ENCODE peak calls at places on chromosomes 12 and 14, in five cellular contexts. E, Q, N, T and X are unnamed samples. For H3K4me1, the result is how much of the 10 kb centered on the place peaks cover.

GRCh38 chr12:76611533-76611932 is 52.0 kb upstream of the OSBPL8 start:
- DNase-seq in E (no peak), Q (no peak), N (peak), T (no peak), X (no peak)

GRCh38 chr14:92397839-92398564 is 75.0 kb downstream of the SLC24A4 start:
- DNase-seq in E (no peak), Q (no peak), N (no peak), T (no peak), X (no peak)

GRCh38 chr12:105198961-105199360 is 37.0 kb downstream of the APPL2 start:
- DNase-seq in E (no peak), Q (no peak), N (no peak), T (no peak), X (no peak)

GRCh38 chr12:108559748-108560147 is 1.2 kb downstream of the SART3 start:
- DNase-seq in E (no peak), Q (no peak), N (no peak), T (no peak), X (no peak)

GRCh38 chr12:98532687-98533304 is 17.4 kb downstream of the TMPO start:
- DNase-seq in E (no peak), Q (peak), N (peak), T (no peak), X (peak)

GRCh38 chr14:103126873-103127304 is 3.6 kb downstream of the TNFAIP2 start:
- DNase-seq in E (peak), Q (peak), N (peak), T (no peak), X (peak)

GRCh38 chr12:108040968-108041367 is 88.1 kb upstream of the WSCD2 start:
- DNase-seq in E (no peak), Q (no peak), N (no peak), T (no peak), X (peak)

GRCh38 chr14:103546651-103547454 is 15.6 kb downstream of the BAG5 start:
- DNase-seq in E (peak), Q (peak), N (peak), T (peak), X (peak)

GRCh38 chr12:123905319-123905925 is 67.2 kb downstream of the CCDC92 start:
- DNase-seq in E (peak), Q (peak), N (peak), T (peak), X (peak)

GRCh38 chr14:32083789-32084188 is 6.7 kb downstream of the ARHGAP5 start:
- DNase-seq in E (no peak), Q (no peak), N (peak), T (no peak), X (no peak)

GRCh38 chr14:63614964-63615363 is 26.7 kb downstream of the WDR89 start:
- DNase-seq in E (no peak), Q (no peak), N (peak), T (no peak), X (no peak)

GRCh38 chr14:88037270-88037669 is 32.3 kb downstream of the GPR65 start:
- DNase-seq in E (no peak), Q (peak), N (no peak), T (no peak), X (no peak)

GRCh38 chr14:25009891-25010290 is 40.1 kb downstream of the STXBP6 start:
- DNase-seq in E (no peak), Q (peak), N (no peak), T (no peak), X (peak)

GRCh38 chr12:62221107-62221506 is 39.1 kb upstream of the USP15 start:
- DNase-seq in E (no peak), Q (no peak), N (no peak), T (no peak), X (no peak)

GRCh38 chr14:76867536-76868452 is 41.6 kb downstream of the LRRC74A start:
- DNase-seq in E (no peak), Q (no peak), N (no peak), T (no peak), X (no peak)

GRCh38 chr12:43805149-43805856 is 814 bp downstream of the TWF1 start:
- DNase-seq in E (no peak), Q (peak), N (no peak), T (no peak), X (peak)

GRCh38 chr14:105203057-105203494 is 22.0 kb upstream of the NUDT14 start:
- DNase-seq in E (peak), Q (peak), N (peak), T (no peak), X (peak)

GRCh38 chr14:80213602-80214001 is 2.3 kb upstream of the DIO2 start:
- DNase-seq in E (peak), Q (peak), N (peak), T (no peak), X (peak)

GRCh38 chr14:39488600-39488999 is 56.4 kb upstream of the FBXO33 start:
- DNase-seq in E (no peak), Q (peak), N (no peak), T (no peak), X (peak)

GRCh38 chr14:70888681-70889175 is 18.5 kb upstream of the PCNX1 start:
- DNase-seq in E (no peak), Q (no peak), N (peak), T (no peak), X (no peak)
- H3K4me1 ChIP-seq in E (under half), Q (under half), N (under half), T (under half), X (half or more)

DNA sequence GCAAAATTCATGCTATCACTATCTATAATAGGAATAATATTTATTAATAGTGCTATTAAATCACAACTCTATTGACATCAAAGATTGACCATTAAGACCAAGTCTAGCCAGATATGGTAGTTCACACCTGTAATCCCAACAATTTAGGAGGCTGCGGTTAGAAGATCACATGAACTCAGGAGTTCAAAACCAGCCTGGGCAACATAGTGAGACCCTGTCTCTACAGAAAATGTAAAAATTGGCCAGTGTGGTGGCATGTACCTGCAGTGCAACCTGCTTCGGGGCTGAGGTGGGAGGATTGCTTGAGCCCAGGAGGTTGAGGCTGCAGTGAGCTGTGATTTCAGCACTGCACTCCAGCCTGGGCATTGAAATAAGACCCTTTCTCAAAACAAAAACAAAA is 11.0 kb downstream of the VEZT start:
- DNase-seq in E (no peak), Q (no peak), N (no peak), T (no peak), X (no peak)
- H3K4me1 ChIP-seq in E (under half), Q (under half), N (under half), T (under half), X (under half)

DNA sequence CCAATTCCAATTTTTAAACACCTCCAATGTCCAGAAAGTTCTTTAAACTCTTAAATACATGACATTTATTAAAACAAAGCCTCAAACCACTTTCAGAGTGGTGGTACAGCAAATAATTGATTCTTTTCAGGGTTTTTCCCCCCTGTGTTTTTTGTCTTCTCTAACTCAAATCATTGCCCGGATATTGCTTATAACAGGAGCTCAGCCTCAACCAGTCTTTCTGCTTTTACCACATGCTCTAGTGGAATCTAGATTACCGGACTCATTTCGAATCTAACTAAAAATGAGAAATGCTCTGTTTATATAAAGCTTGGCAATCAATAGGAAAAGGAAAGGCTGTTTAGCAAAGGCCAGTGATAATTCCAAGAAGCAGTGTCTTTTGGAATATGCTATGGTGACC is 161.5 kb downstream of the ETV6 start:
- DNase-seq in E (no peak), Q (no peak), N (no peak), T (no peak), X (no peak)
- H3K4me1 ChIP-seq in E (under half), Q (under half), N (under half), T (under half), X (under half)

GRCh38 chr12:14317362-14318146 is 47.9 kb upstream of the ATF7IP start:
- DNase-seq in E (no peak), Q (no peak), N (no peak), T (no peak), X (peak)
- H3K4me1 ChIP-seq in E (under half), Q (under half), N (under half), T (under half), X (under half)